ENCODE peak calls at places on chromosomes 11 and 22, in ten cellular contexts. T, M, U, J, Y, F, X, K, E and H are unnamed samples.

GRCh38 chr11:120835601-120836228 is 188.2 kb upstream of the TBCEL start:
- DNase-seq in T (no peak), M (no peak), U (no peak), J (no peak), Y (no peak), F (no peak), X (no peak), K (no peak), E (no peak), H (no peak)

GRCh38 chr11:74004694-74005615 is 3.9 kb downstream of the UCP3 start:
- DNase-seq in T (no peak), M (no peak), U (no peak), J (no peak), Y (no peak), F (no peak), X (no peak), K (no peak), E (peak; percentile 95), H (no peak)

GRCh38 chr11:98630736-98631135 is 390.0 kb upstream of the CNTN5 start:
- DNase-seq in T (no peak), M (no peak), U (no peak), J (no peak), Y (no peak), F (no peak), X (no peak), K (no peak), E (no peak), H (no peak)

GRCh38 chr22:37565830-37566229 is 5.5 kb downstream of the CDC42EP1 start:
- DNase-seq in T (no peak), M (no peak), U (no peak), J (no peak), Y (no peak), F (no peak), X (no peak), K (no peak), E (no peak), H (no peak)

GRCh38 chr11:118437046-118437735 is 899 bp downstream of the KMT2A start:
- DNase-seq in T (peak; percentile 61), M (peak; percentile 28), U (no peak), J (peak; percentile 53), Y (no peak), F (peak; percentile 72), X (peak; percentile 57), K (peak; percentile 36), E (peak; percentile 80), H (peak; percentile 56)

GRCh38 chr11:65065898-65066297 is 7.5 kb upstream of the NAALADL1 start:
- DNase-seq in T (peak; percentile 26), M (no peak), U (no peak), J (no peak), Y (no peak), F (no peak), X (peak; percentile 52), K (no peak), E (no peak), H (no peak)

GRCh38 chr11:1701041-1701807 is 4.2 kb downstream of the KRTAP5-6 start:
- DNase-seq in T (no peak), M (no peak), U (no peak), J (no peak), Y (no peak), F (no peak), X (no peak), K (no peak), E (no peak), H (no peak)

GRCh38 chr11:123168955-123169484 is 26.0 kb downstream of the CLMP start:
- DNase-seq in T (no peak), M (no peak), U (no peak), J (no peak), Y (no peak), F (no peak), X (no peak), K (no peak), E (no peak), H (no peak)

GRCh38 chr22:29683536-29683935 is 36.3 kb upstream of the CABP7 start:
- DNase-seq in T (no peak), M (no peak), U (no peak), J (no peak), Y (no peak), F (no peak), X (no peak), K (no peak), E (no peak), H (no peak)

GRCh38 chr11:124724854-124725718 is 14.7 kb upstream of the NRGN start:
- DNase-seq in T (peak; percentile 46), M (no peak), U (peak; percentile 33), J (peak; percentile 33), Y (no peak), F (no peak), X (no peak), K (no peak), E (no peak), H (no peak)

GRCh38 chr22:17366830-17367229 is 2.4 kb upstream of the CECR2 start:
- DNase-seq in T (peak; percentile 69), M (peak; percentile 30), U (peak; percentile 68), J (peak; percentile 50), Y (no peak), F (no peak), X (peak; percentile 37), K (peak; percentile 48), E (no peak), H (no peak)
- H3K4me3 ChIP-seq in T (no peak overlapping the region), M (no peak overlapping the region), U (no peak overlapping the region), J (no peak overlapping the region), Y (no peak overlapping the region), F (no peak overlapping the region), X (no peak overlapping the region), K (no peak overlapping the region), E (no peak overlapping the region), H (no peak overlapping the region)

GRCh38 chr11:16743478-16743877 is 5.0 kb downstream of the C11orf58 start:
- DNase-seq in T (no peak), M (no peak), U (no peak), J (no peak), Y (no peak), F (no peak), X (no peak), K (no peak), E (no peak), H (no peak)
- H3K4me3 ChIP-seq in T (no peak overlapping the region), M (no peak overlapping the region), U (no peak overlapping the region), J (no peak overlapping the region), Y (no peak overlapping the region), F (no peak overlapping the region), X (no peak overlapping the region), K (no peak overlapping the region), E (no peak overlapping the region), H (no peak overlapping the region)

GRCh38 chr11:61955416-61956135 is 5.4 kb downstream of the BEST1 start:
- DNase-seq in T (peak; percentile 31), M (no peak), U (no peak), J (no peak), Y (no peak), F (peak; percentile 58), X (no peak), K (no peak), E (peak; percentile 37), H (peak; percentile 50)

GRCh38 chr11:61956191-61957027 is 6.3 kb downstream of the BEST1 start:
- DNase-seq in T (no peak), M (no peak), U (no peak), J (no peak), Y (no peak), F (no peak), X (no peak), K (no peak), E (peak; percentile 17), H (no peak)

GRCh38 chr11:61958590-61958989 is 8.4 kb downstream of the BEST1 start:
- DNase-seq in T (no peak), M (no peak), U (no peak), J (no peak), Y (no peak), F (no peak), X (no peak), K (no peak), E (no peak), H (no peak)

GRCh38 chr11:61959026-61959608 is 8.3 kb downstream of the FTH1 start:
- DNase-seq in T (no peak), M (no peak), U (no peak), J (no peak), Y (no peak), F (no peak), X (no peak), K (no peak), E (no peak), H (no peak)

DNA sequence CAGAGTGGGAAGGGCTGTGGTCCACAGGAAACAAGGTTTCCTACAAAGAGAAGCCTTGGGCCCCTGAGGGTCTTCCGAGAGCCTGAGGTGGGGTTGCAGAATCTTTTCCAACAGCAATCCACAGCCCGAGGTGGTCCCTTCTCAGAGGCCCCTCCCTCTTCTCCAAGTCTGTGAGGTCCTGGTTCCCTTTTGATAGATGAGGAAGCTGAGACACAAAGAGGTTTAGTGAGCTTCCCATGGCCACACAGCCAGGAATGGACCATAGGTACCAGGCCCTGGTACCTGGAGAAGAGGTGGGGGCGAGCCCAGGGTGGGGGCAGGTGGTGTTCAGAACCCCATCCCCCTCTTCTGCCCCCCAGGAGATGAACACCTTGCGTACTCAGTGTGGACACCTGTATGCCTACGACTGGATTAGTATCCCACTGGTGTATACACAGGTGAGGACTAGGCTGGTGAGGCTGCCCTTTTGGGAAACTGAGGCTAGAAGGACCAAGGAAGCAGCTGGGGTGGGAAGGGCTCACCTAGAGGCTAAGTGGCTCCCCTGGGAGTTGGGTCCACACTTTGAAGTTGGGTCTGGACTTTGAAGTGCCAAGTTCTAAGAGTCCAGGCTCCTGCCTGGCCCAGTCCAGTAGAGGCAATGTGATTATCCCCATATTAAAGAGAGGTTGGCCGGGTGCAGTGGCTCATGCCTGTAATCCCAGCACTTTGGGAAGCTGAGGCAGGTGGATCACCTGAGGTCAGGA is 7.0 kb downstream of the BEST1 start:
- DNase-seq in T (no peak), M (no peak), U (no peak), J (no peak), Y (no peak), F (no peak), X (no peak), K (no peak), E (no peak), H (no peak)
- H3K4me3 ChIP-seq in T (no peak overlapping the region), M (no peak overlapping the region), U (no peak overlapping the region), J (no peak overlapping the region), Y (no peak overlapping the region), F (no peak overlapping the region), X (no peak overlapping the region), K (no peak overlapping the region), E (no peak overlapping the region), H (no peak overlapping the region)

GRCh38 chr11:36399745-36400144 is 103.7 kb downstream of the PRR5L start:
- DNase-seq in T (no peak), M (no peak), U (no peak), J (no peak), Y (no peak), F (no peak), X (no peak), K (no peak), E (no peak), H (no peak)

GRCh38 chr11:36398261-36398953 is 102.3 kb downstream of the PRR5L start:
- DNase-seq in T (no peak), M (no peak), U (no peak), J (no peak), Y (no peak), F (no peak), X (no peak), K (no peak), E (no peak), H (no peak)

GRCh38 chr11:36402568-36403181 is 106.6 kb downstream of the PRR5L start:
- DNase-seq in T (no peak), M (no peak), U (no peak), J (no peak), Y (no peak), F (no peak), X (no peak), K (no peak), E (no peak), H (no peak)

GRCh38 chr11:36399236-36399635 is 103.1 kb downstream of the PRR5L start:
- DNase-seq in T (no peak), M (no peak), U (no peak), J (no peak), Y (no peak), F (no peak), X (no peak), K (no peak), E (no peak), H (no peak)

GRCh38 chr11:36400768-36401455 is 104.8 kb downstream of the PRR5L start:
- DNase-seq in T (no peak), M (no peak), U (no peak), J (no peak), Y (no peak), F (no peak), X (no peak), K (no peak), E (no peak), H (no peak)
- H3K4me3 ChIP-seq in T (no peak overlapping the region), M (no peak overlapping the region), U (no peak overlapping the region), J (no peak overlapping the region), Y (no peak overlapping the region), F (no peak overlapping the region), X (no peak overlapping the region), K (no peak overlapping the region), E (no peak overlapping the region), H (no peak overlapping the region)